ENCODE peak calls at places on chromosomes 5 and 9, in eight cellular contexts. U is ACHN; B is neuronal stem cell; H is stimulated activated CD4-positive, alpha-beta T cell treated with anti-CD3 and anti-CD28 coated beads, Interleukin-2, amount 100 ng/mL, for 24 hours; F is CD8-positive, alpha-beta memory T cell; E is tibial artery; C is T47D; M is stimulated activated naive CD4-positive, alpha-beta T cell treated with Interleukin-2 at 50 U/mL for 16 hours. A is an unnamed sample.

GRCh38 chr9:75914936-75915335 is 24.5 kb downstream of the PCSK5 start:
- DNase-seq in U (no peak), B (no peak), H (no peak), F (no peak), E (no peak), C (no peak), M (no peak), A (no peak)

GRCh38 chr9:15104826-15105420 is 194.7 kb upstream of the FREM1 start:
- DNase-seq in U (peak; percentile 30), B (peak; percentile 9), H (peak; percentile 15), F (peak; percentile 3), E (no peak), C (peak; percentile 59), M (peak; percentile 0), A (peak; percentile 40)

GRCh38 chr5:103587185-103587748 is 24.7 kb upstream of the NUDT12 start:
- DNase-seq in U (peak; percentile 38), B (peak; percentile 21), H (no peak), F (no peak), E (no peak), C (peak; percentile 62), M (no peak), A (no peak)

GRCh38 chr9:129682381-129682780 is 16.9 kb downstream of the PRRX2 start:
- DNase-seq in U (no peak), B (no peak), H (no peak), F (no peak), E (no peak), C (no peak), M (no peak), A (no peak)

GRCh38 chr9:134735441-134736175 is 94.0 kb downstream of the COL5A1 start:
- DNase-seq in U (no peak), B (no peak), H (no peak), F (no peak), E (peak; percentile 73), C (no peak), M (no peak), A (no peak)

GRCh38 chr9:37381094-37381741 is 41.3 kb upstream of the GRHPR start:
- DNase-seq in U (no peak), B (no peak), H (no peak), F (no peak), E (no peak), C (no peak), M (no peak), A (no peak)

GRCh38 chr9:71147368-71147767 is 25.9 kb upstream of the TRPM3 start:
- DNase-seq in U (no peak), B (no peak), H (no peak), F (no peak), E (no peak), C (no peak), M (no peak), A (no peak)

GRCh38 chr5:180155331-180155881 is 53.6 kb downstream of the RASGEF1C start:
- DNase-seq in U (no peak), B (no peak), H (no peak), F (no peak), E (no peak), C (no peak), M (no peak), A (no peak)

GRCh38 chr5:54836959-54837534 is 148.3 kb downstream of the ESM1 start:
- DNase-seq in U (no peak), B (no peak), H (no peak), F (no peak), E (no peak), C (no peak), M (no peak), A (no peak)

GRCh38 chr9:133647148-133647547 is 11.0 kb downstream of the DBH start:
- DNase-seq in U (no peak), B (no peak), H (no peak), F (no peak), E (no peak), C (no peak), M (no peak), A (no peak)

GRCh38 chr9:27676827-27677226 is 103.5 kb upstream of the C9orf72 start:
- DNase-seq in U (no peak), B (no peak), H (no peak), F (no peak), E (no peak), C (no peak), M (no peak), A (no peak)

GRCh38 chr5:35443803-35444595 is 173.7 kb upstream of the SPEF2 start:
- DNase-seq in U (no peak), B (no peak), H (no peak), F (no peak), E (no peak), C (peak; percentile 86), M (no peak), A (no peak)

GRCh38 chr9:135403733-135404450 is 75.7 kb upstream of the PPP1R26 start:
- DNase-seq in U (no peak), B (no peak), H (no peak), F (no peak), E (no peak), C (peak; percentile 94), M (no peak), A (no peak)

GRCh38 chr5:173884402-173885053 is 3.6 kb upstream of the CPEB4 start:
- DNase-seq in U (no peak), B (no peak), H (peak; percentile 25), F (peak; percentile 38), E (no peak), C (no peak), M (peak; percentile 29), A (no peak)

GRCh38 chr9:88090151-88090581 is 48.1 kb downstream of the SPATA31C2 start:
- DNase-seq in U (no peak), B (no peak), H (no peak), F (no peak), E (peak; percentile 48), C (no peak), M (no peak), A (no peak)

GRCh38 chr5:174837919-174838902 is 113.8 kb downstream of the MSX2 start:
- DNase-seq in U (no peak), B (no peak), H (no peak), F (no peak), E (peak; percentile 21), C (peak; percentile 10), M (no peak), A (peak; percentile 4)

A was measured in neural crest cell.